ENCODE peak calls at places on chromosomes 5 and 9, in five cellular contexts. One of them, this sample, is unnamed.

GRCh38 chr5:145681216-145681615 is 153.9 kb downstream of the PRELID2 start:
- DNase-seq in prostate gland: no peak
- DNase-seq in SJSA1: no peak
- DNase-seq in cardiac muscle cell: no peak
- DNase-seq in pancreas: no peak
- DNase-seq in this sample: no peak

GRCh38 chr5:176167800-176168199 is 70.4 kb upstream of the SIMC1 start:
- DNase-seq in cardiac muscle cell: peak
- DNase-seq in SJSA1: no peak
- DNase-seq in prostate gland: no peak
- DNase-seq in pancreas: no peak
- DNase-seq in this sample: no peak

GRCh38 chr5:170809551-170809950 is 26.0 kb downstream of the GABRP start:
- DNase-seq in prostate gland: no peak
- DNase-seq in cardiac muscle cell: peak
- DNase-seq in SJSA1: peak
- DNase-seq in pancreas: peak
- DNase-seq in this sample: no peak

GRCh38 chr5:17402291-17403121 is 95.5 kb upstream of the TAF11L2 start:
- DNase-seq in SJSA1: no peak
- DNase-seq in prostate gland: no peak
- DNase-seq in cardiac muscle cell: no peak
- DNase-seq in pancreas: no peak
- DNase-seq in this sample: no peak

GRCh38 chr5:1462358-1462757 is 17.1 kb upstream of the SLC6A3 start:
- DNase-seq in SJSA1: no peak
- DNase-seq in pancreas: no peak
- DNase-seq in cardiac muscle cell: no peak
- DNase-seq in prostate gland: no peak
- DNase-seq in this sample: no peak

GRCh38 chr5:127643607-127644006 is 5.3 kb upstream of the CTXN3 start:
- DNase-seq in cardiac muscle cell: no peak
- DNase-seq in SJSA1: no peak
- DNase-seq in prostate gland: no peak
- DNase-seq in pancreas: no peak
- DNase-seq in this sample: no peak

GRCh38 chr5:136028782-136029742 is at the start of gene TGFBI:
- DNase-seq in prostate gland: peak
- DNase-seq in cardiac muscle cell: peak
- DNase-seq in pancreas: peak
- DNase-seq in SJSA1: peak
- DNase-seq in this sample: no peak

GRCh38 chr9:69412741-69413150 is 87.7 kb downstream of the ENTREP1 start:
- DNase-seq in SJSA1: no peak
- DNase-seq in pancreas: peak
- DNase-seq in prostate gland: no peak
- DNase-seq in cardiac muscle cell: peak
- DNase-seq in this sample: no peak

GRCh38 chr5:91151947-91152346 is 231.2 kb downstream of the ARRDC3 start:
- DNase-seq in SJSA1: peak
- DNase-seq in pancreas: peak
- DNase-seq in prostate gland: peak
- DNase-seq in cardiac muscle cell: peak
- DNase-seq in this sample: peak

GRCh38 chr5:100841358-100842076 is 61.6 kb downstream of the ST8SIA4 start:
- DNase-seq in SJSA1: no peak
- DNase-seq in cardiac muscle cell: no peak
- DNase-seq in prostate gland: no peak
- DNase-seq in pancreas: no peak
- DNase-seq in this sample: no peak

GRCh38 chr5:584846-585245 is 27.3 kb upstream of the CEP72 start:
- DNase-seq in SJSA1: peak
- DNase-seq in prostate gland: no peak
- DNase-seq in cardiac muscle cell: no peak
- DNase-seq in pancreas: no peak
- DNase-seq in this sample: no peak

GRCh38 chr5:16897800-16898199 is 38.3 kb downstream of the MYO10 start:
- DNase-seq in pancreas: no peak
- DNase-seq in prostate gland: no peak
- DNase-seq in SJSA1: no peak
- DNase-seq in cardiac muscle cell: peak
- DNase-seq in this sample: no peak

GRCh38 chr5:88734191-88734640 is 148.8 kb downstream of the MEF2C start:
- DNase-seq in pancreas: no peak
- DNase-seq in cardiac muscle cell: no peak
- DNase-seq in SJSA1: no peak
- DNase-seq in prostate gland: no peak
- DNase-seq in this sample: no peak

GRCh38 chr9:130024597-130024994 is 18.4 kb downstream of the FNBP1 start:
- DNase-seq in pancreas: no peak
- DNase-seq in SJSA1: no peak
- DNase-seq in prostate gland: peak
- DNase-seq in cardiac muscle cell: no peak
- DNase-seq in this sample: peak

GRCh38 chr5:111742595-111742994 is 14.4 kb downstream of the NREP start:
- DNase-seq in prostate gland: no peak
- DNase-seq in cardiac muscle cell: no peak
- DNase-seq in pancreas: peak
- DNase-seq in SJSA1: no peak
- DNase-seq in this sample: no peak

GRCh38 chr5:11904270-11904906 is at the start of gene CTNND2:
- DNase-seq in pancreas: peak
- DNase-seq in SJSA1: no peak
- DNase-seq in cardiac muscle cell: peak
- DNase-seq in prostate gland: peak
- DNase-seq in this sample: no peak

GRCh38 chr9:88937248-88937647 is 54.0 kb upstream of the S1PR3 start:
- DNase-seq in cardiac muscle cell: no peak
- DNase-seq in SJSA1: no peak
- DNase-seq in pancreas: no peak
- DNase-seq in prostate gland: no peak
- DNase-seq in this sample: no peak

GRCh38 chr9:121819511-121820231 is 168.2 kb downstream of the DAB2IP start:
- DNase-seq in cardiac muscle cell: no peak
- DNase-seq in pancreas: no peak
- DNase-seq in prostate gland: no peak
- DNase-seq in SJSA1: no peak
- DNase-seq in this sample: peak

GRCh38 chr5:68688547-68688946 is 405.3 kb upstream of the SLC30A5 start:
- DNase-seq in cardiac muscle cell: no peak
- DNase-seq in SJSA1: no peak
- DNase-seq in prostate gland: no peak
- DNase-seq in pancreas: no peak
- DNase-seq in this sample: no peak

GRCh38 chr9:130295431-130295830 is 29.9 kb downstream of the HMCN2 start:
- DNase-seq in cardiac muscle cell: no peak
- DNase-seq in prostate gland: no peak
- DNase-seq in SJSA1: no peak
- DNase-seq in pancreas: no peak
- DNase-seq in this sample: no peak

GRCh38 chr9:19173598-19174125 is 46.4 kb upstream of the PLIN2 start:
- DNase-seq in pancreas: peak
- DNase-seq in SJSA1: no peak
- DNase-seq in prostate gland: no peak
- DNase-seq in cardiac muscle cell: no peak
- DNase-seq in this sample: no peak

GRCh38 chr5:164356790-164357189 is 851.4 kb downstream of the MAT2B start:
- DNase-seq in prostate gland: no peak
- DNase-seq in pancreas: no peak
- DNase-seq in cardiac muscle cell: no peak
- DNase-seq in SJSA1: no peak
- DNase-seq in this sample: no peak

GRCh38 chr5:59791602-59792001 is 101.9 kb downstream of the PDE4D start:
- DNase-seq in cardiac muscle cell: no peak
- DNase-seq in SJSA1: no peak
- DNase-seq in pancreas: no peak
- DNase-seq in prostate gland: no peak
- DNase-seq in this sample: no peak

GRCh38 chr5:556909-557441 is 32.7 kb upstream of the SLC9A3 start:
- DNase-seq in pancreas: peak
- DNase-seq in SJSA1: peak
- DNase-seq in prostate gland: no peak
- DNase-seq in cardiac muscle cell: no peak
- DNase-seq in this sample: no peak

GRCh38 chr5:96256795-96257470 is 176.1 kb downstream of the PCSK1 start:
- DNase-seq in cardiac muscle cell: peak
- DNase-seq in SJSA1: peak
- DNase-seq in pancreas: no peak
- DNase-seq in prostate gland: no peak
- DNase-seq in this sample: no peak

GRCh38 chr5:32251864-32252458 is 60.8 kb downstream of the MTMR12 start:
- DNase-seq in prostate gland: no peak
- DNase-seq in cardiac muscle cell: no peak
- DNase-seq in SJSA1: no peak
- DNase-seq in pancreas: no peak
- DNase-seq in this sample: no peak

GRCh38 chr5:79436224-79436623 is 77.7 kb downstream of the HOMER1 start:
- DNase-seq in pancreas: no peak
- DNase-seq in cardiac muscle cell: no peak
- DNase-seq in SJSA1: no peak
- DNase-seq in prostate gland: no peak
- DNase-seq in this sample: peak

GRCh38 chr9:29816954-29817703 is 2243.8 kb upstream of the C9orf72 start:
- DNase-seq in SJSA1: no peak
- DNase-seq in prostate gland: no peak
- DNase-seq in cardiac muscle cell: no peak
- DNase-seq in pancreas: no peak
- DNase-seq in this sample: no peak

GRCh38 chr9:133730994-133731715 is 7.0 kb downstream of the SARDH start:
- DNase-seq in cardiac muscle cell: no peak
- DNase-seq in pancreas: no peak
- DNase-seq in SJSA1: peak
- DNase-seq in prostate gland: no peak
- DNase-seq in this sample: no peak

GRCh38 chr5:173549644-173550043 is 66.8 kb downstream of the BOD1 start:
- DNase-seq in pancreas: no peak
- DNase-seq in SJSA1: no peak
- DNase-seq in prostate gland: no peak
- DNase-seq in cardiac muscle cell: no peak
- DNase-seq in this sample: no peak

GRCh38 chr9:92954078-92954861 is 6.9 kb downstream of the FGD3 start:
- DNase-seq in SJSA1: no peak
- DNase-seq in pancreas: no peak
- DNase-seq in cardiac muscle cell: no peak
- DNase-seq in prostate gland: peak
- DNase-seq in this sample: peak

GRCh38 chr5:172830876-172831662 is 3.0 kb upstream of the ERGIC1 start:
- DNase-seq in pancreas: no peak
- DNase-seq in prostate gland: no peak
- DNase-seq in SJSA1: peak
- DNase-seq in cardiac muscle cell: no peak
- DNase-seq in this sample: no peak

GRCh38 chr5:154355141-154355611 is 90.6 kb upstream of the SAP30L start:
- DNase-seq in prostate gland: no peak
- DNase-seq in pancreas: no peak
- DNase-seq in cardiac muscle cell: no peak
- DNase-seq in SJSA1: no peak
- DNase-seq in this sample: no peak

GRCh38 chr9:73270967-73271722 is 119.5 kb downstream of the ANXA1 start:
- DNase-seq in prostate gland: no peak
- DNase-seq in SJSA1: no peak
- DNase-seq in cardiac muscle cell: no peak
- DNase-seq in pancreas: no peak
- DNase-seq in this sample: peak

GRCh38 chr9:110768887-110769286 is 100.3 kb downstream of the MUSK start:
- DNase-seq in cardiac muscle cell: no peak
- DNase-seq in SJSA1: no peak
- DNase-seq in pancreas: no peak
- DNase-seq in prostate gland: no peak
- DNase-seq in this sample: no peak

GRCh38 chr5:96655506-96655905 is 6.7 kb upstream of the CAST start:
- DNase-seq in pancreas: no peak
- DNase-seq in SJSA1: no peak
- DNase-seq in prostate gland: no peak
- DNase-seq in cardiac muscle cell: no peak
- DNase-seq in this sample: no peak

GRCh38 chr5:41510176-41510831 is at the start of gene PLCXD3:
- DNase-seq in cardiac muscle cell: peak
- DNase-seq in pancreas: peak
- DNase-seq in prostate gland: no peak
- DNase-seq in SJSA1: no peak
- DNase-seq in this sample: no peak

GRCh38 chr9:20950707-20951106 is 80.7 kb downstream of the HACD4 start:
- DNase-seq in cardiac muscle cell: no peak
- DNase-seq in prostate gland: no peak
- DNase-seq in SJSA1: no peak
- DNase-seq in pancreas: no peak
- DNase-seq in this sample: no peak
- H3K27ac ChIP-seq in cardiac muscle cell: no peak
- H3K27ac ChIP-seq in prostate gland: no peak
- H3K27ac ChIP-seq in SJSA1: no peak
- H3K27ac ChIP-seq in pancreas: no peak
- H3K27ac ChIP-seq in this sample: no peak

DNA sequence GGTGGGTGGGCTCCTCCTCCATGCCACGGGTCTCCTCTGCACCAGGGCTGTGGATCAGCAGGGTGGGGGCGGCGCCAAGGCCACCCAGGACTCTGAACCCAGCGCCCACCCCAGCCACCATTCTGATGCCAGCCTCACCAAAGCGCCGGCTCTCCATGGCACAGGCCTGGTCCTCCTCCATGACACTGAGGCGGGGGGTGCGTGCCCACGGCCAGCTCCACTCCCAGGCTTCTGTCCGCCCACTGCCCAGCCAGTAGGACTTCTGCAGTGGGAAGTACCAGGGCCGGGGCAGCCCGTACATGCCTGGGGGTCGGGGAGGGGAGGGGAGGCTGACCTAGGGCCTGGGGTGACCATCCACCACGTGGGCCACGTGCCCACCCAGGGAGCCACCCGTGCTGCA is 11.6 kb downstream of the ABCA2 start:
- DNase-seq in SJSA1: no peak
- DNase-seq in prostate gland: no peak
- DNase-seq in pancreas: no peak
- DNase-seq in cardiac muscle cell: no peak
- DNase-seq in this sample: no peak
- H3K27ac ChIP-seq in SJSA1: no peak
- H3K27ac ChIP-seq in prostate gland: no peak
- H3K27ac ChIP-seq in pancreas: no peak
- H3K27ac ChIP-seq in cardiac muscle cell: no peak
- H3K27ac ChIP-seq in this sample: no peak

DNA sequence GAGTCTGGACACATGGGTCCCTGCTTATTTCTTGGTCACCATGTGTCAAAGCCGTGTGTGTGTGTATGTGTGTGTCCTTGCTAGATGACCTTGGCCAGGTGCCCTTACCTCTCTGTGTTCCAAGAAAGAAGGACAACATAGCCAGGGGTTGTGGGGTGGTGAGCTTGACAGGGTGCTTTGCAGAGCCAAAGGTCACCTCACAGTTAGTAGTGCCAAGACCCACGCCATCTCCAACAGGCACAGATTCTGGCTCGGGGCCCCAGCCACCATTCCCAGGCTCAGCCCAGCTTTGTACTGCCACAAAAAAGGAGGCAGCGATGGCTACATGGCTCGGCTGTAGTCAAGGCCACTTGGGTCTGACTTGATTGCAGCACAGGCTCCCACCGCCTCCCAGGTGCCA is 39.5 kb downstream of the CXXC5 start:
- DNase-seq in pancreas: peak
- DNase-seq in cardiac muscle cell: no peak
- DNase-seq in SJSA1: no peak
- DNase-seq in prostate gland: no peak
- DNase-seq in this sample: no peak
- H3K27ac ChIP-seq in pancreas: peak
- H3K27ac ChIP-seq in cardiac muscle cell: no peak
- H3K27ac ChIP-seq in SJSA1: no peak
- H3K27ac ChIP-seq in prostate gland: no peak
- H3K27ac ChIP-seq in this sample: no peak

GRCh38 chr5:134125195-134126015 is 10.9 kb downstream of the TCF7 start:
- DNase-seq in pancreas: peak
- DNase-seq in SJSA1: peak
- DNase-seq in prostate gland: no peak
- DNase-seq in cardiac muscle cell: no peak
- DNase-seq in this sample: no peak
- H3K27ac ChIP-seq in pancreas: peak
- H3K27ac ChIP-seq in SJSA1: peak
- H3K27ac ChIP-seq in prostate gland: peak
- H3K27ac ChIP-seq in cardiac muscle cell: peak
- H3K27ac ChIP-seq in this sample: peak